ENCODE peak calls at places on chromosome 7, in four cellular contexts. N is K562, D is A549, Q is HepG2. R is an unnamed sample.

GRCh38 chr7:143327903-143328302 is 12.0 kb downstream of the CLCN1 start:
- DNase-seq in N (no peak), D (no peak), Q (no peak), R (no peak)

GRCh38 chr7:21346297-21346696 is 81.6 kb upstream of the SP4 start:
- DNase-seq in N (no peak), D (no peak), Q (no peak), R (no peak)

GRCh38 chr7:95335093-95335492 is 10.8 kb upstream of the PON1 start:
- DNase-seq in N (no peak), D (no peak), Q (no peak), R (no peak)

GRCh38 chr7:67105382-67105781 is 108.7 kb downstream of the TYW1 start:
- DNase-seq in N (no peak), D (no peak), Q (no peak), R (no peak)

GRCh38 chr7:93310346-93310745 is 78.2 kb downstream of the VPS50 start:
- DNase-seq in N (no peak), D (no peak), Q (no peak), R (no peak)

GRCh38 chr7:43248961-43249807 is 136.7 kb downstream of the HECW1 start:
- DNase-seq in N (peak), D (peak), Q (no peak), R (no peak)

GRCh38 chr7:83130623-83131545 is 31.8 kb downstream of the PCLO start:
- DNase-seq in N (no peak), D (no peak), Q (no peak), R (no peak)

GRCh38 chr7:107327986-107328569 is 141.8 kb upstream of the GPR22 start:
- DNase-seq in N (no peak), D (no peak), Q (no peak), R (no peak)

GRCh38 chr7:159159731-159160130 is 15.1 kb upstream of the VIPR2 start:
- DNase-seq in N (no peak), D (no peak), Q (no peak), R (no peak)

GRCh38 chr7:4724648-4725013 is 42.5 kb downstream of the FOXK1 start:
- DNase-seq in N (no peak), D (peak), Q (peak), R (no peak)

GRCh38 chr7:121382479-121382878 is 13.6 kb downstream of the FAM3C start:
- DNase-seq in N (no peak), D (no peak), Q (no peak), R (no peak)

GRCh38 chr7:50068026-50068425 is 25.0 kb downstream of the ZPBP start:
- DNase-seq in N (no peak), D (peak), Q (peak), R (no peak)

GRCh38 chr7:55073051-55073511 is 54.3 kb downstream of the EGFR start:
- DNase-seq in N (no peak), D (no peak), Q (no peak), R (no peak)

GRCh38 chr7:116576350-116577319 is 51.8 kb downstream of the CAV1 start:
- DNase-seq in N (no peak), D (no peak), Q (no peak), R (no peak)

GRCh38 chr7:111132833-111133232 is 41.9 kb downstream of the LRRN3 start:
- DNase-seq in N (no peak), D (no peak), Q (no peak), R (no peak)

GRCh38 chr7:25754333-25754732 is 397.7 kb upstream of the NFE2L3 start:
- DNase-seq in N (no peak), D (no peak), Q (no peak), R (no peak)

GRCh38 chr7:55641273-55641691 is 69.0 kb upstream of the VOPP1 start:
- DNase-seq in N (peak), D (peak), Q (peak), R (peak)

GRCh38 chr7:70143089-70144044 is 545.1 kb downstream of the AUTS2 start:
- DNase-seq in N (no peak), D (no peak), Q (no peak), R (no peak)

GRCh38 chr7:12879139-12879538 is 191.7 kb downstream of the ARL4A start:
- DNase-seq in N (no peak), D (no peak), Q (no peak), R (no peak)

GRCh38 chr7:103636153-103636552 is 190.1 kb upstream of the SLC26A5 start:
- DNase-seq in N (no peak), D (no peak), Q (no peak), R (no peak)

GRCh38 chr7:142784096-142784495 is 13.3 kb downstream of the PRSS2 start:
- DNase-seq in N (no peak), D (no peak), Q (no peak), R (no peak)

GRCh38 chr7:50798126-50798525 is 15.4 kb upstream of the GRB10 start:
- DNase-seq in N (no peak), D (no peak), Q (no peak), R (no peak)

GRCh38 chr7:77569514-77570232 is 32.6 kb downstream of the PTPN12 start:
- DNase-seq in N (no peak), D (no peak), Q (no peak), R (no peak)

GRCh38 chr7:157228864-157229422 is 90.2 kb downstream of the UBE3C start:
- DNase-seq in N (no peak), D (peak), Q (peak), R (peak)

GRCh38 chr7:150788474-150789269 is 11.5 kb downstream of the TMEM176B start:
- DNase-seq in N (no peak), D (no peak), Q (no peak), R (no peak)

GRCh38 chr7:158028290-158028941 is 559.2 kb downstream of the PTPRN2 start:
- DNase-seq in N (no peak), D (no peak), Q (peak), R (no peak)

DNA sequence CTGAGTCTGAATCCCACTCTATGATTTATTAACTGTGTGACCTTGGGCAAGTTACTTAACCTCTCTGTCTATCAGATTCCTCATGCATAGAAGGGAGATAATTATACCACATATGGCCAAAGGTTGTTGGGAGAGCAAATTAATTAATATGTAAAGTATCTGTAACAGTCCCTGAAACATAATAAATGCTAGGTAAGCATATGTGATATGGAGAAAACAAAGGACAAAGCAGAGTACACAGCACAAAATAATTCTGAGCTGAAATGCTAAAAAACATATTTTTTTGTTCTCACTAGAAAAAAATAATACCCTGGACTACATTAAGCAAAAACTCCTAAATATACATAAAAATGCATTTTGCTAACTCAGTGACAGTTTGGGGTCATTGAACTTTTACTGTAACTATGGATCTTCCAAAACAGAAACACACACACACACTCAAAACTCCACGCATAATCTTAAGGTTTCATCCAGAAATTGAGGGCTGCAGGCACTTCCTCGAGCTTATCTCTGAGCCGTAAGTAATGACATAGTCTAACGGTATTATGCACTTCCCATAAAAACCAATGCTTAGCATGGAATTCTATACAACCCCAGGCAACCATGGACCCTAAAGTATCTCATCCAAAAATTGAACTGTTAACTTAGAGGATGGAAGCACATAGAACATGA is 201.7 kb upstream of the PTN start:
- DNase-seq in N (no peak), D (no peak), Q (peak), R (no peak)
- TF ChIP-seq HMGXB4 in N (no peak), D (no peak), Q (no peak), R (no peak)

GRCh38 chr7:148173296-148173695 is 417.3 kb upstream of the C7orf33 start:
- DNase-seq in N (no peak), D (no peak), Q (no peak), R (no peak)
- TF ChIP-seq HMGXB4 in N (no peak), D (no peak), Q (no peak), R (no peak)

GRCh38 chr7:133582766-133583523 is 330.1 kb downstream of the EXOC4 start:
- DNase-seq in N (no peak), D (no peak), Q (no peak), R (no peak)
- TF ChIP-seq HMGXB4 in N (no peak), D (no peak), Q (no peak), R (no peak)

GRCh38 chr7:32506266-32507054 is 11.2 kb downstream of the AVL9 start:
- DNase-seq in N (peak), D (peak), Q (peak), R (no peak)
- TF ChIP-seq HMGXB4 in N (no peak), D (no peak), Q (no peak), R (no peak)

DNA sequence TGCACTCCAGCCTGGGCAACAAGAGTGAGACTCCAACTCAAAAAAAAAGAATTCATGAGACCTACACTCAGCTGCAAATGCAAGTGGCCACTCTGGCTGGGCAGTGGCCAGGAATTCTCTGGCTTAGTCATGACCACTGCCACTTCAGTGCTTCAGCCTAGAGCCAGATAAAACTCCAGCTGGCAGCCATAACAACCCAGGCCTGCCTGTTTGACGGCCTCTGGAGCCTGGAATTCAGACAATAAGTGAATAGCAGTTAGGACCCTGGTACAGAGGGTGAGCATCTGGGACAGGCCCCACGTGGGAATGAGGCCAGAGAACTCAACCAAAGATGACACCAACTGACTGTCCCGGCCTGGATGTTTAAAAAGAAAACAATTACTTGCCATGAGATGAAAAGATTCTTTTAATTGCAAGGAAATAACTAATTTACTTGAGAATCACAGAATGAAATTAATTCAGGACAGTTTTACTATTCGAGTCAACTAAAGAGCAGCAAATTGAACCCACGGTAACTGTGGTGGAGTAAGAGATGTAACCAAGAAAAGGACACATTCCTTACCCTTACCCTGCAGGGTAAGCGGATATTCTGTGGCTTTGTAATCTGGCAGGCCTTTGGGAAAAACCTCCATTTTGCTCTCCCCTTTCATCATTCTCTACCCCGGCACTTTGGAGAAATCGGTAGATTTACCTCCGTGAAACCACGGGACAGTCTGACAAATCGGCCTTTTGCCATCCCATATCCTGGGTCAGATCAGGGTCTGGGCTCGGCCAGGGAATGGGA is 18.7 kb downstream of the RCC1L start:
- DNase-seq in N (no peak), D (no peak), Q (no peak), R (no peak)
- TF ChIP-seq HMGXB4 in N (no peak), D (no peak), Q (no peak), R (no peak)

GRCh38 chr7:68125173-68125572 is 1128.5 kb downstream of the TYW1 start:
- DNase-seq in N (no peak), D (no peak), Q (no peak), R (no peak)

GRCh38 chr7:68122806-68123205 is 1126.2 kb downstream of the TYW1 start:
- DNase-seq in N (no peak), D (no peak), Q (no peak), R (no peak)

GRCh38 chr7:68119411-68119810 is 1122.8 kb downstream of the TYW1 start:
- DNase-seq in N (no peak), D (no peak), Q (no peak), R (no peak)

GRCh38 chr7:68121655-68122054 is 1125.0 kb downstream of the TYW1 start:
- DNase-seq in N (no peak), D (no peak), Q (no peak), R (no peak)

DNA sequence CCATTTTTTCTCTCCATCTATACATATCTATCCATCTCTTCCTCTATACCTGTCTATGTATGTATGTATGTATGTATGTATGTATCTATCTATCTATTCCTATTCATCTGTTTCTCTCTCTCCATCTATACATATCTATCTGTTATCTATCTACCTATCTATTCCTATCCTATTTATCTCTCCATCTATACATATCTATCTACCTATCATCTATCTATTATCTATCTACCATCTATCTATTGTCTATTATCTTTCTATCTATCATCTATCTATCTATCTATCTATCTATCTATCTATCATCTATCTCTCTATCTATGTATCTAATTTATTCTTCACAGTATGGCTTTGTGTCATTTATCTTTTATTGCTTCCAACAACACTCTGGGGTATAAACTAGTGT is 1124.4 kb downstream of the TYW1 start:
- DNase-seq in N (no peak), D (no peak), Q (no peak), R (no peak)
- TF ChIP-seq HMGXB4 in N (no peak), D (no peak), Q (no peak), R (no peak)

GRCh38 chr7:105112440-105113418 is 98.7 kb downstream of the KMT2E start:
- DNase-seq in N (no peak), D (no peak), Q (no peak), R (no peak)
- TF ChIP-seq HMGXB4 in N (no peak), D (no peak), Q (no peak), R (no peak)

DNA sequence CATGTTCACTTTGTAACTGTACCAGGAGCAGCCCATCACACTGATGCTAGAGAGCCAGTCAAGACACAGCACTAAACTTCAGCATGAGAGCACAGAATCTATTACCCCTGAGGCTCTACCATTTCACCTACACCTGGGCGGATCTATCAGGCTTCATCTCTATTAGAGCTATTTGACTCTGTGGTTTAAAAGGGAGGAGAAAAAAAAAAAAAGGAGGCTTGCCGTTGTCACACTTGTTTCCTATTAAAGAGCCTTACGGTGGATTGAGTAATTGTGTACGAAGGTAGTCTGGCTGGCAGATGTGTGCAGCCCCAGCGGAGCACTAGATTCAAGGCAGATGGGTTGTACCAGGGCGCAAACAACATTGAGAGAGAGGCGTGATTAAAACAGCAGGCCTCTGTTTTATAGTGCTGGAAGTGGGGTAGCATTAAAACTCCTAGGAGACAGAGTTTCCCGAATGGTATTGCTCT is 298.0 kb upstream of the SEMA3A start:
- DNase-seq in N (no peak), D (no peak), Q (no peak), R (no peak)
- TF ChIP-seq HMGXB4 in N (no peak), D (no peak), Q (no peak), R (no peak)

GRCh38 chr7:137441451-137441850 is 97.9 kb upstream of the PTN start:
- DNase-seq in N (no peak), D (no peak), Q (no peak), R (no peak)
- TF ChIP-seq HMGXB4 in N (no peak), D (no peak), Q (no peak), R (no peak)

DNA sequence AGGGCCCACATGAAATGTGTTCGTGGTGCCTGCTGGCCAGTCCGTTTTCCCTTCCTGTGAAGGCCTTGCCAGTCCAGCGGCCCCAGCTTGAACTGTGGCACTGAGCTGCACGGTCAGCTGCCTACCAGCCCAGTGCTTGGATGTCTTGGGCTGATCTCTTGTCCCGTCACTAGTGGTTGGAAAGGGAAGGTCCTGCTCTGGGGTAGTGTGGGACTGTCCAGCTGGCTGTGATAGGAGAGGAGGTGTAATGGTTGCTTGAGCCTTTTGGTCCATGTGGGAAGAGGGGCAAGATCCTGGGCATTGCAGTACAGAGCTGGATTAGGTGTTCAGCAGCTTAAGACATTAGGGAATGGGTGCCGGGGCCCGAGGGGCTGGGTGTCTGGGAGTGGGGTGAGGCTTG is 15.0 kb downstream of the BUD23 start:
- DNase-seq in N (no peak), D (no peak), Q (no peak), R (no peak)
- TF ChIP-seq HMGXB4 in N (no peak), D (no peak), Q (no peak), R (no peak)

R was measured in WTC11.